ENCODE peak calls at places on chromosome 13, in five cellular contexts. C is brain microvascular endothelial cell, I is uterus, J is ascending aorta, E is PC-9. R is an unnamed sample. For H3K27me3, the result is how much of the 10 kb centered on the place peaks cover.

GRCh38 chr13:102361113-102361512 is 40.7 kb downstream of the FGF14 start:
- DNase-seq in C (no peak), I (no peak), J (no peak), E (no peak), R (no peak)

GRCh38 chr13:67353891-67354459 is 123.8 kb upstream of the PCDH9 start:
- DNase-seq in C (no peak), I (no peak), J (no peak), E (no peak), R (no peak)

GRCh38 chr13:49444517-49445395 is 682 bp downstream of the SETDB2 start:
- DNase-seq in C (no peak), I (peak), J (no peak), E (peak), R (no peak)

GRCh38 chr13:91785435-91786137 is 387.2 kb downstream of the GPC5 start:
- DNase-seq in C (no peak), I (no peak), J (no peak), E (no peak), R (no peak)

GRCh38 chr13:22432690-22433089 is 748.1 kb upstream of the SGCG start:
- DNase-seq in C (no peak), I (no peak), J (no peak), E (no peak), R (no peak)

GRCh38 chr13:43815204-43815603 is 28.4 kb upstream of the ENOX1 start:
- DNase-seq in C (peak), I (no peak), J (no peak), E (peak), R (no peak)

GRCh38 chr13:44626176-44626575 is 50.0 kb upstream of the TSC22D1 start:
- DNase-seq in C (no peak), I (no peak), J (no peak), E (no peak), R (no peak)

GRCh38 chr13:51816604-51817254 is 12.8 kb upstream of the DHRS12 start:
- DNase-seq in C (no peak), I (no peak), J (no peak), E (no peak), R (no peak)

GRCh38 chr13:44713793-44714469 is 137.8 kb upstream of the TSC22D1 start:
- DNase-seq in C (peak), I (no peak), J (peak), E (peak), R (no peak)

GRCh38 chr13:31905896-31906295 is 125.7 kb upstream of the FRY start:
- DNase-seq in C (no peak), I (no peak), J (no peak), E (no peak), R (no peak)

GRCh38 chr13:45522571-45522970 is 57.8 kb downstream of the COG3 start:
- DNase-seq in C (no peak), I (no peak), J (no peak), E (no peak), R (no peak)

GRCh38 chr13:45238945-45239795 is 38.3 kb upstream of the KCTD4 start:
- DNase-seq in C (peak), I (no peak), J (no peak), E (no peak), R (no peak)

GRCh38 chr13:23995283-23996073 is 98.2 kb upstream of the C1QTNF9B start:
- DNase-seq in C (no peak), I (no peak), J (no peak), E (no peak), R (no peak)

GRCh38 chr13:98246538-98247172 is 69.6 kb upstream of the RNF113B start:
- DNase-seq in C (no peak), I (no peak), J (no peak), E (no peak), R (no peak)

GRCh38 chr13:76822691-76823267 is 63.4 kb downstream of the KCTD12 start:
- DNase-seq in C (no peak), I (no peak), J (no peak), E (no peak), R (no peak)

GRCh38 chr13:98890186-98890585 is 87.7 kb downstream of the DOCK9 start:
- DNase-seq in C (peak), I (peak), J (no peak), E (peak), R (no peak)

GRCh38 chr13:77330009-77330471 is 3.1 kb upstream of the MYCBP2 start:
- DNase-seq in C (no peak), I (no peak), J (no peak), E (no peak), R (no peak)

GRCh38 chr13:21929400-21929799 is 258.5 kb downstream of the FGF9 start:
- DNase-seq in C (no peak), I (no peak), J (no peak), E (no peak), R (no peak)

GRCh38 chr13:60716296-60716695 is 319.3 kb downstream of the TDRD3 start:
- DNase-seq in C (no peak), I (no peak), J (no peak), E (no peak), R (no peak)

GRCh38 chr13:52405767-52406494 is at the start of gene THSD1:
- DNase-seq in C (no peak), I (peak), J (no peak), E (no peak), R (no peak)

GRCh38 chr13:61838568-61838967 is 422.9 kb upstream of the PCDH20 start:
- DNase-seq in C (no peak), I (no peak), J (no peak), E (no peak), R (no peak)

GRCh38 chr13:109785141-109785891 is 1.1 kb downstream of the IRS2 start:
- DNase-seq in C (peak), I (peak), J (no peak), E (peak), R (peak)

GRCh38 chr13:47603365-47603764 is 397.7 kb downstream of the SUCLA2 start:
- DNase-seq in C (peak), I (no peak), J (no peak), E (no peak), R (no peak)

GRCh38 chr13:33279414-33279813 is 6.1 kb downstream of the STARD13 start:
- DNase-seq in C (no peak), I (no peak), J (no peak), E (no peak), R (no peak)

GRCh38 chr13:49838989-49839388 is 46.5 kb upstream of the KPNA3 start:
- DNase-seq in C (no peak), I (no peak), J (no peak), E (no peak), R (no peak)

GRCh38 chr13:44814836-44815235 is 174.4 kb downstream of the NUFIP1 start:
- DNase-seq in C (no peak), I (no peak), J (no peak), E (no peak), R (no peak)

GRCh38 chr13:79936368-79937136 is 404.4 kb downstream of the SPRY2 start:
- DNase-seq in C (peak), I (peak), J (peak), E (peak), R (no peak)

GRCh38 chr13:25037057-25037813 is 58.7 kb upstream of the PABPC3 start:
- DNase-seq in C (peak), I (no peak), J (no peak), E (peak), R (peak)

GRCh38 chr13:98443329-98443728 is 133.6 kb downstream of the STK24 start:
- DNase-seq in C (peak), I (no peak), J (no peak), E (no peak), R (no peak)

GRCh38 chr13:26660185-26660584 is 100.4 kb downstream of the GPR12 start:
- DNase-seq in C (no peak), I (no peak), J (no peak), E (no peak), R (no peak)

GRCh38 chr13:74114202-74114601 is 20.0 kb downstream of the KLF12 start:
- DNase-seq in C (no peak), I (no peak), J (no peak), E (no peak), R (no peak)

GRCh38 chr13:74111901-74112824 is 22.0 kb downstream of the KLF12 start:
- DNase-seq in C (no peak), I (no peak), J (no peak), E (no peak), R (no peak)

GRCh38 chr13:74115138-74115537 is 19.1 kb downstream of the KLF12 start:
- DNase-seq in C (peak), I (no peak), J (no peak), E (no peak), R (no peak)

GRCh38 chr13:74117207-74117705 is 16.9 kb downstream of the KLF12 start:
- DNase-seq in C (no peak), I (no peak), J (no peak), E (no peak), R (no peak)

GRCh38 chr13:74114641-74115040 is 19.6 kb downstream of the KLF12 start:
- DNase-seq in C (no peak), I (no peak), J (no peak), E (no peak), R (no peak)
- H3K27ac ChIP-seq in C (peak), I (no peak), J (peak), E (no peak), R (no peak)

GRCh38 chr13:99983401-99984133 is 2.0 kb downstream of the ZIC2 start:
- DNase-seq in C (no peak), I (no peak), J (no peak), E (no peak), R (no peak)
- H3K27me3 ChIP-seq in C (under half), I (half or more), J (half or more), E (under half), R (half or more)

GRCh38 chr13:113820813-113821651 is 42.8 kb downstream of the GAS6 start:
- DNase-seq in C (peak), I (peak), J (peak), E (peak), R (no peak)
- TF ChIP-seq CTCF in C (peak), I (no peak), J (no peak), E (no peak), R (no peak)

DNA sequence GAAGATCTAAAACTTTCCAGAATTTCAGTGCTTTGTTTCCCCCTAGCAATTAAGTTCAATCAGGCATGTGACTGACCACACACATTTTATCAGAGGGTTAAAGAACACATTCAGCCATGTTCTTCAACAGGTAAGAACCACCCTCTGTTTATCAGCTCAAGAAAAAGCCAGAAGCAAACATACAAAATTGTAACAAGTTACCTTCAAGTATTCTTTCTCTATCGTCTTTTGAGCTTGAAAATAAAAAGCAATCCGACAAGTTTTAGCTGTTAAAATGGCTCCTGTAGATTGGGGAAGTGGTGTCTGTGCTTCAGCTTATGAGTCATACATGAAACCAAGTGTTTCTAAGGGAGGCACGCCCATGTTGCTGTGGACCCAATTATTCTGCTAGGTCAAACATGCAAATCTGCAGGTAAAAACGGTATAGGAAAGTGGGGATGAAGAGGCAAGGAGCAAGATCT is at the start of gene ELF1:
- DNase-seq in C (peak), I (peak), J (peak), E (peak), R (peak)
- H3K27ac ChIP-seq in C (peak), I (peak), J (peak), E (peak), R (peak)

GRCh38 chr13:111322001-111322915 is 1.8 kb downstream of the TEX29 start:
- DNase-seq in C (no peak), I (no peak), J (no peak), E (no peak), R (no peak)
- H3K27me3 ChIP-seq in C (under half), I (under half), J (under half), E (under half), R (under half)

DNA sequence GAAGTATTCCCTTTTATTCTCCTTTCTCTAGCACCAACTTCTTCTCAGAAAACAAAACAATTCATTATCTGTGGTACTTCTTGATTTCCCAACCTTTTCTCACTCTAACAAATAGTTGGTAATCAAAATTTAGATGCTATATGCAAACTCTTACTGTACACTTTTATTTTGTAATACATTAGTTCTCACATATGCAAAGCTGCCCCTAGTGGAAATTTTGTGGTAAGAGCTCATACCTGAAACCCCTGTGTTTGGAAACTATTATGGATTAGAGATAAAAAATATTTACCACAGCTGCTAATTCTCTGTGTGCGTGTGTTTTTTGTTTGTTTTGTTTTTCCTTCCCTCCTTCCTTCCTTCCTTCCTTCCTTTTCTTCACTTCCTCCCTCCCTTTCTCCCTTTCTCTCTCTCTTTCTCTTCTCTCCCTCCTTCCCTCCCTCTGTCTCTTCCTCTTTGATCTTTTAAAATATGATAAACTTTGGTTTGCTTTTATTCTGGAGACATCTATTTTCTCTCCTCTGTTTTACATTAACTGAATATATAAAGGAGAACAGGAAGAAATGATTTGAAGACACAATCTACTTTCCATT is 537.4 kb downstream of the SLITRK6 start:
- DNase-seq in C (no peak), I (no peak), J (no peak), E (no peak), R (no peak)
- TF ChIP-seq CTCF in C (peak), I (no peak), J (no peak), E (peak), R (no peak)